ENCODE peak calls at places on chromosomes 7 and 10, in nine cellular contexts. K is amniotic stem cell; U is naive thymus-derived CD4-positive, alpha-beta T cell; D is NCI-H345; A is foreskin keratinocyte; T is IMR-90; C is stimulated activated CD4-positive, alpha-beta T cell treated with anti-CD3 and anti-CD28 coated beads, Interleukin-2, amount 100 ng/mL, for 24 hours; W is T-cell; B is PC-9. F is an unnamed sample.

GRCh38 chr7:47588704-47589225 is 6.9 kb upstream of the TNS3 start:
- DNase-seq in C (no peak), U (no peak), T (no peak), D (no peak), A (no peak), B (no peak), W (no peak), K (no peak), F (no peak)

GRCh38 chr10:78892383-78893191 is 176.2 kb upstream of the ZMIZ1 start:
- DNase-seq in A (no peak), T (no peak), C (no peak), B (no peak), D (no peak), K (no peak), W (no peak), U (no peak), F (peak)

GRCh38 chr7:148772297-148773089 is 73.8 kb downstream of the CUL1 start:
- DNase-seq in T (peak), K (peak), W (no peak), C (peak), A (peak), D (no peak), U (no peak), B (peak), F (peak)

GRCh38 chr7:134935701-134936100 is 50.6 kb upstream of the AGBL3 start:
- DNase-seq in C (no peak), D (no peak), U (no peak), W (no peak), B (no peak), T (peak), K (no peak), A (no peak), F (peak)

GRCh38 chr10:117240105-117240729 is 697 bp upstream of the SLC18A2 start:
- DNase-seq in A (no peak), K (no peak), W (no peak), U (no peak), D (peak), B (no peak), C (no peak), T (no peak), F (no peak)

GRCh38 chr7:39952378-39952777 is 2.3 kb downstream of the CDK13 start:
- DNase-seq in U (peak), K (no peak), B (no peak), A (peak), W (no peak), T (peak), C (no peak), D (no peak), F (peak)

GRCh38 chr7:21542891-21543527 is at the start of gene DNAH11:
- DNase-seq in U (no peak), C (peak), A (peak), D (peak), B (peak), T (no peak), W (no peak), K (no peak), F (peak)

GRCh38 chr10:5292196-5292735 is 72.5 kb upstream of the UCN3 start:
- DNase-seq in K (no peak), U (peak), C (peak), D (no peak), T (no peak), W (peak), B (peak), A (no peak), F (no peak)

GRCh38 chr7:28135760-28136159 is 44.8 kb downstream of the JAZF1 start:
- DNase-seq in B (no peak), D (no peak), U (no peak), C (no peak), W (no peak), K (no peak), T (no peak), A (no peak), F (no peak)

GRCh38 chr7:42478717-42479116 is 241.7 kb upstream of the GLI3 start:
- DNase-seq in U (no peak), K (no peak), B (no peak), W (no peak), C (no peak), A (no peak), T (no peak), D (no peak), F (no peak)

GRCh38 chr7:3964980-3965606 is 664.0 kb downstream of the SDK1 start:
- DNase-seq in T (no peak), U (no peak), K (no peak), B (no peak), A (no peak), W (no peak), C (no peak), D (no peak), F (no peak)

GRCh38 chr10:97040248-97040584 is 145.5 kb downstream of the SLIT1 start:
- DNase-seq in B (no peak), W (no peak), U (no peak), K (no peak), C (no peak), A (no peak), T (no peak), D (no peak), F (no peak)

GRCh38 chr7:117837841-117838240 is 35.4 kb downstream of the CTTNBP2 start:
- DNase-seq in C (no peak), B (no peak), T (no peak), K (no peak), W (no peak), D (peak), A (peak), U (no peak), F (no peak)

GRCh38 chr10:11026761-11027160 is 9.1 kb downstream of the CELF2 start:
- DNase-seq in D (peak), W (no peak), C (no peak), T (no peak), A (no peak), K (no peak), B (no peak), U (no peak), F (peak)

GRCh38 chr10:48526846-48527505 is 77.9 kb downstream of the ARHGAP22 start:
- DNase-seq in K (no peak), T (peak), U (no peak), C (no peak), W (no peak), B (no peak), A (no peak), D (no peak), F (no peak)

GRCh38 chr7:74306737-74307469 is 17.7 kb downstream of the CLIP2 start:
- DNase-seq in A (peak), T (peak), D (no peak), C (peak), K (peak), U (no peak), B (no peak), W (no peak), F (peak)

GRCh38 chr10:104331208-104331838 is 6.9 kb downstream of the ITPRIP start:
- DNase-seq in T (peak), U (no peak), W (no peak), C (no peak), D (peak), B (no peak), A (peak), K (no peak), F (peak)

GRCh38 chr10:86758231-86759072 is 2.0 kb downstream of the BMPR1A start:
- DNase-seq in C (no peak), T (peak), W (no peak), D (no peak), B (no peak), A (peak), U (no peak), K (no peak), F (peak)

GRCh38 chr7:70925411-70926115 is 206.4 kb upstream of the GALNT17 start:
- DNase-seq in D (no peak), K (no peak), B (no peak), A (no peak), C (no peak), T (no peak), U (no peak), W (no peak), F (no peak)

GRCh38 chr7:69365588-69366241 is 232.6 kb upstream of the AUTS2 start:
- DNase-seq in W (no peak), U (no peak), D (peak), C (no peak), T (no peak), A (no peak), B (no peak), K (peak), F (peak)

GRCh38 chr7:131544449-131545425 is 11.7 kb downstream of the PODXL start:
- DNase-seq in U (no peak), C (no peak), D (peak), W (no peak), T (peak), K (no peak), B (peak), A (no peak), F (peak)

GRCh38 chr10:71848325-71849277 is 2.5 kb downstream of the PSAP start:
- DNase-seq in K (no peak), D (no peak), T (peak), U (no peak), B (no peak), W (no peak), A (no peak), C (no peak), F (peak)

GRCh38 chr10:94066411-94066810 is 72.7 kb downstream of the PLCE1 start:
- DNase-seq in A (peak), T (peak), B (no peak), W (no peak), C (no peak), K (no peak), U (no peak), D (no peak), F (peak)

GRCh38 chr10:95245425-95246055 is 45.3 kb downstream of the PDLIM1 start:
- DNase-seq in C (no peak), D (no peak), B (no peak), T (peak), U (no peak), K (no peak), W (no peak), A (no peak), F (no peak)

GRCh38 chr7:125355899-125356298 is 426.3 kb upstream of the POT1 start:
- DNase-seq in W (no peak), U (no peak), K (no peak), A (no peak), C (no peak), T (no peak), D (no peak), B (no peak), F (no peak)

GRCh38 chr10:94878649-94879048 is 59.8 kb upstream of the CYP2C9 start:
- DNase-seq in C (no peak), W (no peak), K (no peak), D (no peak), T (no peak), B (no peak), A (no peak), U (no peak), F (no peak)

F was measured in GM23248.